ENCODE peak calls at places on chromosomes 11 and 22, in four cellular contexts. G, M, R and I are unnamed samples.

GRCh38 chr11:1197431-1197885 is 25.4 kb upstream of the MUC5B start:
- DNase-seq in G (no peak), M (no peak), R (no peak), I (no peak)

GRCh38 chr11:6440906-6441358 is at the start of gene HPX:
- DNase-seq in G (no peak), M (no peak), R (no peak), I (no peak)

GRCh38 chr22:19576460-19577421 is 52.5 kb upstream of the CLDN5 start:
- DNase-seq in G (peak), M (no peak), R (no peak), I (peak)

GRCh38 chr11:35276396-35276795 is 137.4 kb downstream of the CD44 start:
- DNase-seq in G (peak), M (no peak), R (no peak), I (peak)

GRCh38 chr22:44773082-44773481 is 20.7 kb downstream of the ARHGAP8 start:
- DNase-seq in G (no peak), M (no peak), R (no peak), I (no peak)

GRCh38 chr11:75816561-75817239 is 1.7 kb downstream of the UVRAG start:
- DNase-seq in G (no peak), M (no peak), R (no peak), I (peak)

GRCh38 chr11:93348931-93349330 is 18.4 kb downstream of the DEUP1 start:
- DNase-seq in G (no peak), M (no peak), R (no peak), I (no peak)

GRCh38 chr11:117933930-117934329 is 4.7 kb upstream of the TMPRSS13 start:
- DNase-seq in G (no peak), M (no peak), R (no peak), I (no peak)

GRCh38 chr11:69220581-69221051 is 64.9 kb downstream of the SMIM38 start:
- DNase-seq in G (no peak), M (no peak), R (no peak), I (no peak)

GRCh38 chr22:44386386-44387035 is 73.8 kb upstream of the SHISAL1 start:
- DNase-seq in G (no peak), M (no peak), R (no peak), I (no peak)

GRCh38 chr11:19244621-19245020 is 3.9 kb upstream of the E2F8 start:
- DNase-seq in G (peak), M (no peak), R (no peak), I (no peak)

GRCh38 chr22:36010090-36010489 is 18.5 kb downstream of the RBFOX2 start:
- DNase-seq in G (no peak), M (no peak), R (no peak), I (no peak)

GRCh38 chr11:111392552-111392951 is 13.5 kb upstream of the POU2AF1 start:
- DNase-seq in G (no peak), M (no peak), R (no peak), I (no peak)

GRCh38 chr11:13955971-13956421 is 6.5 kb upstream of the SPON1 start:
- DNase-seq in G (peak), M (peak), R (peak), I (peak)

GRCh38 chr11:122375687-122376399 is 259.8 kb upstream of the BLID start:
- DNase-seq in G (peak), M (no peak), R (no peak), I (peak)

GRCh38 chr11:1336836-1337646 is 27.6 kb upstream of the TOLLIP start:
- DNase-seq in G (no peak), M (no peak), R (peak), I (no peak)

GRCh38 chr11:120316880-120317688 is 8.0 kb upstream of the TLCD5 start:
- DNase-seq in G (no peak), M (no peak), R (no peak), I (peak)

GRCh38 chr11:59556115-59556882 is 45.0 kb downstream of the OR4D9 start:
- DNase-seq in G (peak), M (peak), R (peak), I (peak)